ENCODE peak calls at places on chromosome 12, in four cellular contexts. P is tibial nerve; N is GM23248; C is stimulated activated CD4-positive, alpha-beta T cell treated with anti-CD3 and anti-CD28 coated beads, Interleukin-4, amount 100 ng/mL, for 1 hour. E is an unnamed sample.

GRCh38 chr12:76929499-76929898 is 50.7 kb upstream of the CSRP2 start:
- DNase-seq in P (no peak), N (no peak), C (no peak), E (no peak)

GRCh38 chr12:563899-564298 is 99.3 kb downstream of the NINJ2 start:
- DNase-seq in P (no peak), N (no peak), C (no peak), E (no peak)

GRCh38 chr12:53862206-53862605 is 76.4 kb upstream of the HOXC13 start:
- DNase-seq in P (no peak), N (no peak), C (no peak), E (peak; percentile 58)

GRCh38 chr12:94284859-94285258 is 136.5 kb downstream of the PLXNC1 start:
- DNase-seq in P (no peak), N (no peak), C (no peak), E (no peak)

GRCh38 chr12:109502332-109502731 is 24.9 kb downstream of the UBE3B start:
- DNase-seq in P (no peak), N (no peak), C (no peak), E (no peak)

GRCh38 chr12:130764073-130764472 is 48.0 kb upstream of the RIMBP2 start:
- DNase-seq in P (no peak), N (peak; percentile 61), C (no peak), E (peak; percentile 4)

GRCh38 chr12:21615441-21615840 is 10.8 kb upstream of the GYS2 start:
- DNase-seq in P (no peak), N (peak; percentile 24), C (no peak), E (no peak)

GRCh38 chr12:27970981-27971489 is 1.5 kb downstream of the PTHLH start:
- DNase-seq in P (peak; percentile 33), N (peak; percentile 37), C (no peak), E (no peak)